ENCODE peak calls at places on chromosomes 6 and 20, in five cellular contexts. One of them, this sample, is unnamed.

GRCh38 chr20:59039233-59039632 is 3.4 kb downstream of the PRELID3B start:
- DNase-seq in neural progenitor cell: no peak
- DNase-seq in RCC 7860: no peak
- DNase-seq in stimulated activated CD8-positive, alpha-beta memory T cell treated with anti-CD3 and anti-CD28 coated beads, Interleukin-15, amount 100 ng/mL, for 4 hours: no peak
- DNase-seq in NCI-H446: no peak
- DNase-seq in this sample: no peak

GRCh38 chr6:21190701-21191588 is 402.6 kb upstream of the SOX4 start:
- DNase-seq in neural progenitor cell: no peak
- DNase-seq in RCC 7860: no peak
- DNase-seq in stimulated activated CD8-positive, alpha-beta memory T cell treated with anti-CD3 and anti-CD28 coated beads, Interleukin-15, amount 100 ng/mL, for 4 hours: no peak
- DNase-seq in NCI-H446: no peak
- DNase-seq in this sample: no peak

GRCh38 chr20:24963672-24964517 is 14.8 kb downstream of the CST7 start:
- DNase-seq in neural progenitor cell: no peak
- DNase-seq in RCC 7860: no peak
- DNase-seq in stimulated activated CD8-positive, alpha-beta memory T cell treated with anti-CD3 and anti-CD28 coated beads, Interleukin-15, amount 100 ng/mL, for 4 hours: no peak
- DNase-seq in NCI-H446: no peak
- DNase-seq in this sample: no peak

GRCh38 chr20:43926691-43927090 is 12.0 kb downstream of the TOX2 start:
- DNase-seq in neural progenitor cell: no peak
- DNase-seq in RCC 7860: no peak
- DNase-seq in stimulated activated CD8-positive, alpha-beta memory T cell treated with anti-CD3 and anti-CD28 coated beads, Interleukin-15, amount 100 ng/mL, for 4 hours: no peak
- DNase-seq in NCI-H446: no peak
- DNase-seq in this sample: no peak

GRCh38 chr6:3438190-3439167 is 18.4 kb downstream of the SLC22A23 start:
- DNase-seq in neural progenitor cell: no peak
- DNase-seq in RCC 7860: peak
- DNase-seq in stimulated activated CD8-positive, alpha-beta memory T cell treated with anti-CD3 and anti-CD28 coated beads, Interleukin-15, amount 100 ng/mL, for 4 hours: no peak
- DNase-seq in NCI-H446: no peak
- DNase-seq in this sample: peak

GRCh38 chr6:157263881-157264397 is 59.4 kb downstream of the TMEM242 start:
- DNase-seq in neural progenitor cell: no peak
- DNase-seq in RCC 7860: no peak
- DNase-seq in stimulated activated CD8-positive, alpha-beta memory T cell treated with anti-CD3 and anti-CD28 coated beads, Interleukin-15, amount 100 ng/mL, for 4 hours: no peak
- DNase-seq in NCI-H446: no peak
- DNase-seq in this sample: no peak

GRCh38 chr20:48820649-48820973 is 7.2 kb downstream of the PREX1 start:
- DNase-seq in neural progenitor cell: no peak
- DNase-seq in RCC 7860: no peak
- DNase-seq in stimulated activated CD8-positive, alpha-beta memory T cell treated with anti-CD3 and anti-CD28 coated beads, Interleukin-15, amount 100 ng/mL, for 4 hours: no peak
- DNase-seq in NCI-H446: no peak
- DNase-seq in this sample: no peak

GRCh38 chr6:35089935-35090505 is 51.1 kb downstream of the TCP11 start:
- DNase-seq in neural progenitor cell: no peak
- DNase-seq in RCC 7860: peak
- DNase-seq in stimulated activated CD8-positive, alpha-beta memory T cell treated with anti-CD3 and anti-CD28 coated beads, Interleukin-15, amount 100 ng/mL, for 4 hours: no peak
- DNase-seq in NCI-H446: no peak
- DNase-seq in this sample: no peak

GRCh38 chr6:152094992-152095592 is 287.6 kb downstream of the ESR1 start:
- DNase-seq in neural progenitor cell: no peak
- DNase-seq in RCC 7860: peak
- DNase-seq in stimulated activated CD8-positive, alpha-beta memory T cell treated with anti-CD3 and anti-CD28 coated beads, Interleukin-15, amount 100 ng/mL, for 4 hours: no peak
- DNase-seq in NCI-H446: no peak
- DNase-seq in this sample: no peak

GRCh38 chr6:142802124-142802523 is 142.9 kb downstream of the HIVEP2 start:
- DNase-seq in neural progenitor cell: no peak
- DNase-seq in RCC 7860: peak
- DNase-seq in stimulated activated CD8-positive, alpha-beta memory T cell treated with anti-CD3 and anti-CD28 coated beads, Interleukin-15, amount 100 ng/mL, for 4 hours: peak
- DNase-seq in NCI-H446: no peak
- DNase-seq in this sample: no peak

GRCh38 chr20:21503345-21503744 is 10.5 kb downstream of the NKX2-2 start:
- DNase-seq in neural progenitor cell: no peak
- DNase-seq in RCC 7860: peak
- DNase-seq in stimulated activated CD8-positive, alpha-beta memory T cell treated with anti-CD3 and anti-CD28 coated beads, Interleukin-15, amount 100 ng/mL, for 4 hours: no peak
- DNase-seq in NCI-H446: no peak
- DNase-seq in this sample: no peak

GRCh38 chr6:33279971-33280511 is 3.1 kb downstream of the B3GALT4 start:
- DNase-seq in neural progenitor cell: peak
- DNase-seq in RCC 7860: peak
- DNase-seq in stimulated activated CD8-positive, alpha-beta memory T cell treated with anti-CD3 and anti-CD28 coated beads, Interleukin-15, amount 100 ng/mL, for 4 hours: no peak
- DNase-seq in NCI-H446: no peak
- DNase-seq in this sample: no peak

GRCh38 chr20:51402201-51402600 is 140.3 kb downstream of the NFATC2 start:
- DNase-seq in neural progenitor cell: no peak
- DNase-seq in RCC 7860: no peak
- DNase-seq in stimulated activated CD8-positive, alpha-beta memory T cell treated with anti-CD3 and anti-CD28 coated beads, Interleukin-15, amount 100 ng/mL, for 4 hours: no peak
- DNase-seq in NCI-H446: no peak
- DNase-seq in this sample: no peak

GRCh38 chr6:116563830-116564229 is 7.5 kb upstream of the RWDD1 start:
- DNase-seq in neural progenitor cell: no peak
- DNase-seq in RCC 7860: no peak
- DNase-seq in stimulated activated CD8-positive, alpha-beta memory T cell treated with anti-CD3 and anti-CD28 coated beads, Interleukin-15, amount 100 ng/mL, for 4 hours: no peak
- DNase-seq in NCI-H446: no peak
- DNase-seq in this sample: no peak

GRCh38 chr20:33733654-33734576 is 2.1 kb downstream of the ZNF341 start:
- DNase-seq in neural progenitor cell: no peak
- DNase-seq in RCC 7860: no peak
- DNase-seq in stimulated activated CD8-positive, alpha-beta memory T cell treated with anti-CD3 and anti-CD28 coated beads, Interleukin-15, amount 100 ng/mL, for 4 hours: no peak
- DNase-seq in NCI-H446: no peak
- DNase-seq in this sample: no peak

GRCh38 chr20:33664762-33665144 is 2.0 kb upstream of the ACTL10 start:
- DNase-seq in neural progenitor cell: no peak
- DNase-seq in RCC 7860: no peak
- DNase-seq in stimulated activated CD8-positive, alpha-beta memory T cell treated with anti-CD3 and anti-CD28 coated beads, Interleukin-15, amount 100 ng/mL, for 4 hours: no peak
- DNase-seq in NCI-H446: no peak
- DNase-seq in this sample: no peak

GRCh38 chr20:62739581-62740285 is 31.1 kb downstream of the NTSR1 start:
- DNase-seq in neural progenitor cell: no peak
- DNase-seq in RCC 7860: no peak
- DNase-seq in stimulated activated CD8-positive, alpha-beta memory T cell treated with anti-CD3 and anti-CD28 coated beads, Interleukin-15, amount 100 ng/mL, for 4 hours: no peak
- DNase-seq in NCI-H446: no peak
- DNase-seq in this sample: no peak

GRCh38 chr20:34732523-34732922 is 28.4 kb downstream of the TP53INP2 start:
- DNase-seq in neural progenitor cell: no peak
- DNase-seq in RCC 7860: no peak
- DNase-seq in stimulated activated CD8-positive, alpha-beta memory T cell treated with anti-CD3 and anti-CD28 coated beads, Interleukin-15, amount 100 ng/mL, for 4 hours: no peak
- DNase-seq in NCI-H446: no peak
- DNase-seq in this sample: no peak

GRCh38 chr20:38842558-38842981 is 37.1 kb downstream of the PPP1R16B start:
- DNase-seq in neural progenitor cell: no peak
- DNase-seq in RCC 7860: no peak
- DNase-seq in stimulated activated CD8-positive, alpha-beta memory T cell treated with anti-CD3 and anti-CD28 coated beads, Interleukin-15, amount 100 ng/mL, for 4 hours: peak
- DNase-seq in NCI-H446: no peak
- DNase-seq in this sample: no peak

GRCh38 chr6:57173056-57173885 is 1.1 kb downstream of the BAG2 start:
- DNase-seq in neural progenitor cell: peak
- DNase-seq in RCC 7860: peak
- DNase-seq in stimulated activated CD8-positive, alpha-beta memory T cell treated with anti-CD3 and anti-CD28 coated beads, Interleukin-15, amount 100 ng/mL, for 4 hours: no peak
- DNase-seq in NCI-H446: no peak
- DNase-seq in this sample: no peak

GRCh38 chr20:49281913-49282467 is 4.1 kb upstream of the ZNFX1 start:
- DNase-seq in neural progenitor cell: no peak
- DNase-seq in RCC 7860: no peak
- DNase-seq in stimulated activated CD8-positive, alpha-beta memory T cell treated with anti-CD3 and anti-CD28 coated beads, Interleukin-15, amount 100 ng/mL, for 4 hours: no peak
- DNase-seq in NCI-H446: no peak
- DNase-seq in this sample: no peak

GRCh38 chr6:132961610-132962009 is 147.2 kb downstream of the RPS12 start:
- DNase-seq in neural progenitor cell: peak
- DNase-seq in RCC 7860: no peak
- DNase-seq in stimulated activated CD8-positive, alpha-beta memory T cell treated with anti-CD3 and anti-CD28 coated beads, Interleukin-15, amount 100 ng/mL, for 4 hours: no peak
- DNase-seq in NCI-H446: no peak
- DNase-seq in this sample: no peak

GRCh38 chr6:16322666-16323312 is 84.4 kb downstream of the GMPR start:
- DNase-seq in neural progenitor cell: peak
- DNase-seq in RCC 7860: peak
- DNase-seq in stimulated activated CD8-positive, alpha-beta memory T cell treated with anti-CD3 and anti-CD28 coated beads, Interleukin-15, amount 100 ng/mL, for 4 hours: peak
- DNase-seq in NCI-H446: no peak
- DNase-seq in this sample: no peak

GRCh38 chr6:166307082-166307980 is 861 bp downstream of the PRR18 start:
- DNase-seq in neural progenitor cell: peak
- DNase-seq in RCC 7860: no peak
- DNase-seq in stimulated activated CD8-positive, alpha-beta memory T cell treated with anti-CD3 and anti-CD28 coated beads, Interleukin-15, amount 100 ng/mL, for 4 hours: no peak
- DNase-seq in NCI-H446: no peak
- DNase-seq in this sample: no peak

GRCh38 chr6:7216941-7217621 is 95.9 kb downstream of the SSR1 start:
- DNase-seq in neural progenitor cell: peak
- DNase-seq in RCC 7860: peak
- DNase-seq in stimulated activated CD8-positive, alpha-beta memory T cell treated with anti-CD3 and anti-CD28 coated beads, Interleukin-15, amount 100 ng/mL, for 4 hours: no peak
- DNase-seq in NCI-H446: no peak
- DNase-seq in this sample: no peak

GRCh38 chr6:151060096-151060741 is 179.5 kb upstream of the AKAP12 start:
- DNase-seq in neural progenitor cell: no peak
- DNase-seq in RCC 7860: peak
- DNase-seq in stimulated activated CD8-positive, alpha-beta memory T cell treated with anti-CD3 and anti-CD28 coated beads, Interleukin-15, amount 100 ng/mL, for 4 hours: no peak
- DNase-seq in NCI-H446: no peak
- DNase-seq in this sample: no peak

GRCh38 chr20:48155231-48155630 is 369.9 kb upstream of the SULF2 start:
- DNase-seq in neural progenitor cell: no peak
- DNase-seq in RCC 7860: no peak
- DNase-seq in stimulated activated CD8-positive, alpha-beta memory T cell treated with anti-CD3 and anti-CD28 coated beads, Interleukin-15, amount 100 ng/mL, for 4 hours: no peak
- DNase-seq in NCI-H446: no peak
- DNase-seq in this sample: no peak

GRCh38 chr20:38094373-38094775 is 60.8 kb downstream of the RPRD1B start:
- DNase-seq in neural progenitor cell: no peak
- DNase-seq in RCC 7860: peak
- DNase-seq in stimulated activated CD8-positive, alpha-beta memory T cell treated with anti-CD3 and anti-CD28 coated beads, Interleukin-15, amount 100 ng/mL, for 4 hours: no peak
- DNase-seq in NCI-H446: no peak
- DNase-seq in this sample: peak

GRCh38 chr6:52826513-52826912 is 14.1 kb downstream of the GSTA5 start:
- DNase-seq in neural progenitor cell: no peak
- DNase-seq in RCC 7860: no peak
- DNase-seq in stimulated activated CD8-positive, alpha-beta memory T cell treated with anti-CD3 and anti-CD28 coated beads, Interleukin-15, amount 100 ng/mL, for 4 hours: no peak
- DNase-seq in NCI-H446: no peak
- DNase-seq in this sample: no peak

GRCh38 chr20:9051508-9051907 is 17.4 kb upstream of the PLCB4 start:
- DNase-seq in neural progenitor cell: no peak
- DNase-seq in RCC 7860: peak
- DNase-seq in stimulated activated CD8-positive, alpha-beta memory T cell treated with anti-CD3 and anti-CD28 coated beads, Interleukin-15, amount 100 ng/mL, for 4 hours: no peak
- DNase-seq in NCI-H446: no peak
- DNase-seq in this sample: no peak

GRCh38 chr6:89818977-89819335 is 638 bp downstream of the MDN1 start:
- DNase-seq in neural progenitor cell: peak
- DNase-seq in RCC 7860: no peak
- DNase-seq in stimulated activated CD8-positive, alpha-beta memory T cell treated with anti-CD3 and anti-CD28 coated beads, Interleukin-15, amount 100 ng/mL, for 4 hours: no peak
- DNase-seq in NCI-H446: no peak
- DNase-seq in this sample: peak

GRCh38 chr6:100487638-100488037 is 22.9 kb upstream of the SIM1 start:
- DNase-seq in neural progenitor cell: no peak
- DNase-seq in RCC 7860: no peak
- DNase-seq in stimulated activated CD8-positive, alpha-beta memory T cell treated with anti-CD3 and anti-CD28 coated beads, Interleukin-15, amount 100 ng/mL, for 4 hours: no peak
- DNase-seq in NCI-H446: no peak
- DNase-seq in this sample: no peak